ENCODE peak calls at places on chromosomes 13 and 19, in four cellular contexts. F, J, G and R are unnamed samples.

GRCh38 chr19:13761423-13761822 is 2.9 kb upstream of the MRI1 start:
- DNase-seq in F (no peak), J (no peak), G (no peak), R (no peak)

GRCh38 chr13:75895168-75895567 is 259.0 kb downstream of the LMO7 start:
- DNase-seq in F (no peak), J (no peak), G (no peak), R (no peak)

GRCh38 chr19:2477141-2477710 is 1.3 kb downstream of the GADD45B start:
- DNase-seq in F (no peak), J (peak; percentile 64), G (no peak), R (no peak)

GRCh38 chr19:11198769-11199469 is 1.6 kb upstream of the KANK2 start:
- DNase-seq in F (no peak), J (no peak), G (no peak), R (no peak)

GRCh38 chr13:37194428-37194861 is 89.0 kb upstream of the CSNK1A1L start:
- DNase-seq in F (no peak), J (peak; percentile 98), G (no peak), R (peak; percentile 84)

GRCh38 chr19:4061178-4061682 is 5.5 kb downstream of the ZBTB7A start:
- DNase-seq in F (peak; percentile 96), J (peak; percentile 48), G (no peak), R (no peak)

GRCh38 chr13:42494157-42494556 is 79.8 kb upstream of the TNFSF11 start:
- DNase-seq in F (no peak), J (no peak), G (no peak), R (no peak)

GRCh38 chr19:54561840-54562239 is 11.8 kb upstream of the LILRA2 start:
- DNase-seq in F (no peak), J (no peak), G (no peak), R (no peak)

GRCh38 chr19:35174226-35174625 is 19.7 kb downstream of the FXYD5 start:
- DNase-seq in F (no peak), J (no peak), G (no peak), R (no peak)

GRCh38 chr13:94292323-94292640 is 187.2 kb downstream of the DCT start:
- DNase-seq in F (no peak), J (no peak), G (no peak), R (no peak)

GRCh38 chr19:29882719-29883105 is 59.3 kb upstream of the URI1 start:
- DNase-seq in F (peak; percentile 63), J (no peak), G (no peak), R (no peak)

DNA sequence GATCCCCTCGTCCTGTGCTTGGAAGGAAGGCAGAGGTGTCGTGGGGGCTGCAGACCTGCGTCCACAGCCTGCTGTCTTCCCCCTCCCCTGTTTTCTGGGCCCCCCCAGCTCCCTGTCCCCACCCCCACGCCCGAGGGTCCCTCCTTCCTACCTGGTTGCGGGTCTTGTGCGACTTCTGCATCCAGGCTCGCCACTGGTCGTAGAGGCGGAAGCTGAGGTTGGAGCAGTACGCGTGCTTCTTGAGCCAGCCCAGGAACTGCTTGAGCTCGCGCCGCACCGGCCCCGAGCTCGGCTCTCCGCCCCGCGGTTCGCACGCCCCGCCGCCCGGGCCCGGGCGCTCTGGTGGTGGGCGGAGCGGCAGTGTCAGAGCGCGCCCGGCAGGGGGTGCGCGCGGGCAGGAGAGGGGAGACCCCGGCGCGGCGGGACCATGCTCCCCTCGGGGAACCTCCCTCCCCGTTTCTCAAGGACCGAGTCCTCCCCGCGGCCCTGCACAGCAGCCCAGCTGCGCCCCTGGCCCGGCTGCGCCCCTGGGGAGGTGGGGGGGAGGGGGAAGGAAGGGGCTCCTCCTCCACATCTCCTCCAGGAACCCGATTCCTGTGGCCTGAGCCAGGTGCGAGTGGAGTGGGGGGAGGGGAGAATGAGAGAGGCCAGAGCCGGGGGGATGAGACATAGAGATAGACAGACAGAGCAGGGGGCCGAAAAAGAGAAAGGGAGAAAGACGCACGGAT is 5.7 kb downstream of the REX1BD start:
- DNase-seq in F (no peak), J (peak; percentile 32), G (no peak), R (peak; percentile 81)
- TF ChIP-seq CTCF in F (peak; percentile 97), J (peak; percentile 62), G (peak; percentile 51), R (peak; percentile 37)

GRCh38 chr13:101475536-101475935 is 23.1 kb downstream of the ITGBL1 start:
- DNase-seq in F (no peak), J (no peak), G (no peak), R (no peak)
- TF ChIP-seq CTCF in F (no peak), J (no peak), G (no peak), R (no peak)

GRCh38 chr19:38076337-38076736 is 147.7 kb downstream of the DPF1 start:
- DNase-seq in F (no peak), J (no peak), G (no peak), R (no peak)

GRCh38 chr19:38070573-38070972 is 153.4 kb downstream of the DPF1 start:
- DNase-seq in F (no peak), J (peak; percentile 78), G (peak; percentile 3), R (peak; percentile 60)

GRCh38 chr19:38071647-38072046 is 152.4 kb downstream of the DPF1 start:
- DNase-seq in F (no peak), J (no peak), G (no peak), R (no peak)

GRCh38 chr19:38072776-38073411 is 151.1 kb downstream of the DPF1 start:
- DNase-seq in F (no peak), J (no peak), G (no peak), R (peak; percentile 24)

DNA sequence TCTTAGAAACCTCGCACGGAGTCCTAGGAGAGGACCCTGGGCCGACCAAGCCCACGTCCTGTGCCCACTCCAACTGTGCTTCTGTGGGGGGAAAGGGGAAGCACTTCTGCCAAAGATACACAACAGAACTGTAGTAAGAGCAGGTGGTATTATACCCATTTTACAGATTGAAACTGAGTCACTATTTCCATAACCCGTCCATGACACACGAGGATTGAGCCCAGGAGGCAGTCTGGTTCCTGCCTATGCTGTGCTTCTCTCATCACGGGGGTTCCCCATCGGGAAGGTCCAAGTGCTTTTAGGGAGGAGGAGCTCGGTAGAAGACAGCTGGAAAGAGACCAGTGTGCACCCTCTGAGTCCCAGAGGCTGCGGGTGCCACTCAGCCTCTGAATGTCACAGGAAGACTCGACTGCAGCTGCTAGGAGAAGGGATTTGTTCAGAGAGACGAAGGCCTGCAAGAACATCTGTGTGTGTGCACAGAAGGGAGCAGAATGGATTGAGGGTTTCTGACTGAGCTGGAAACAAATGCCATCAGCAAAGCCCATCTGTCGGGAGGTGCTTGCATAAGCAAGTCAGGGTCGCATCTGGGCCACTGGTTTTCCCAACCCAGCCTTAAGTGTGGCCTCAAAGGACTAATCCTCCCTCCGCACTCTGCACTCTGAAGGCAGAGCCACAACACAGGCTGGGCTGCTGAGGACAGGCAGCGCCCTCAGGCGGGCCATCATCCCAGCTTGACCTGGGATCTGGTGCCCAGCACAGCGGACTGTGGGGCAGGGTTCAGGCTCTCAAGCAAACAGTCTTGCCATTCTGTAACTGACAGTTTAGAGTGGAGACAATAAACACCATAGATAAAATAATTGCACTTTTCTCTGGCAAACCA is 150.0 kb downstream of the DPF1 start:
- DNase-seq in F (no peak), J (no peak), G (no peak), R (no peak)
- TF ChIP-seq CTCF in F (no peak), J (no peak), G (no peak), R (no peak)

GRCh38 chr19:18866800-18867123 is 29.2 kb downstream of the CERS1 start:
- DNase-seq in F (no peak), J (no peak), G (no peak), R (no peak)
- TF ChIP-seq CTCF in F (no peak), J (no peak), G (no peak), R (no peak)

DNA sequence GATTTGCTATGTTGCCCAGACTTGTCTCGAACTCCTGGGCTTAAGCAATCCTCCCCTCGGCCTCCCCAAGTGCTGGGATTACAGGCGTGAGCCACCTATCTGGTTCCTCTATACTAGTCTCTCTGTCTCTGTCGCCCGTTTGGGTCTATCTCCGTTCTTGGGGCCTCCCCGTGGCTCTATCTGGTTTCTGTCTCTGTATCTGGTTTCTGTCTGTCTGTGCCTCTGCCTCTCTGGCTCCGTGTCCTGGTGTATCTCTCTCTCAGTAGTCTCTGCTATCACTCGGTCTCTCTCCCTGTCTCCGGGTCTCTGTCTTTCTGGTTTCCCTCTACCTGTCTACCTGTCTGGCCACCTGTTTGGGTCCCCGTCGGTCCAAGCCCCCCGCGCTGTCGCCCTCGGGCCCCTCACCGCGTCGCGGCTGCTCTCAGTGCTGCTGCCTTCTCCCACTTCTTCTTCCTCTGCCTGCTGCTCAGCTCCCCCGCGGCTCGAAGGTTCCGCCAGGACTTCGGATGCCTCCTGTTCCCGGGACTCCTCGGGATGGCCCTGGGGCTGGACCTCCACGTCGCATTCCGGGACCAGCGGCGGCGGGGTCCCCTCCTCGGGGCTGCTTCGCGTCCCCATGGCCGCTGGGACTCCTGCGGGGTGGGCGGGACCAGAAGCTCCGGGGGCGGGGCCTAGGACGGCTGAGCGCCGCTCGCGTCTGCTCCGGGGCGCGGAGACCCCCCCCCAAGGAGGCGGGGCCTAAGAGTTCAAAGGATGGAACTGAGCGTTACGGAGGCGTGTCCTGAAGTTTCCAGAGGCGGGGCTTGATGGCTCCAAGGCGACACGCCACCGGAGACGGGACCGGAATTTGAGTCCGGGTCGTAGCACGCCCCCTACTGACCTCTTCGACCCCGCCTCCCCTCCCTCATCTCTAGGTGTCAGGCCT is 783 bp downstream of the PHLDB3 start:
- DNase-seq in F (peak; percentile 98), J (peak; percentile 77), G (peak; percentile 75), R (peak; percentile 86)
- TF ChIP-seq CTCF in F (no peak), J (no peak), G (peak; percentile 5), R (no peak)

GRCh38 chr19:51440846-51441409 is 17.3 kb downstream of the SIGLEC8 start:
- DNase-seq in F (no peak), J (no peak), G (no peak), R (no peak)

GRCh38 chr19:51440052-51440451 is 18.2 kb downstream of the SIGLEC8 start:
- DNase-seq in F (no peak), J (no peak), G (no peak), R (no peak)

GRCh38 chr19:51439021-51439465 is 19.2 kb downstream of the SIGLEC8 start:
- DNase-seq in F (no peak), J (peak; percentile 2), G (no peak), R (peak; percentile 7)

GRCh38 chr19:51441410-51442390 is 16.6 kb downstream of the SIGLEC8 start:
- DNase-seq in F (no peak), J (no peak), G (no peak), R (no peak)
- TF ChIP-seq CTCF in F (no peak), J (no peak), G (no peak), R (no peak)

GRCh38 chr13:45683701-45684100 is 18.4 kb upstream of the CBY2 start:
- DNase-seq in F (no peak), J (no peak), G (no peak), R (no peak)
- TF ChIP-seq CTCF in F (no peak), J (no peak), G (peak; percentile 3), R (peak; percentile 4)